ENCODE peak calls at places on chromosomes 13 and 19, in seven cellular contexts. S is SK-MEL-5, Q is keratinocyte, C is left kidney, L is fibroblast of lung, Y is GM23248, X is EL. F is an unnamed sample.

GRCh38 chr19:3808420-3809143 is 22.4 kb upstream of the MATK start:
- DNase-seq in S (no peak), Q (no peak), C (no peak), L (no peak), Y (no peak), X (no peak), F (no peak)

GRCh38 chr13:80386001-80386400 is 45.1 kb upstream of the SPRY2 start:
- DNase-seq in S (no peak), Q (no peak), C (no peak), L (no peak), Y (no peak), X (no peak), F (no peak)

GRCh38 chr13:113633485-113633873 is 24.5 kb downstream of the ATP4B start:
- DNase-seq in S (no peak), Q (no peak), C (no peak), L (no peak), Y (no peak), X (no peak), F (no peak)

GRCh38 chr19:38711726-38712153 is 32.5 kb downstream of the CAPN12 start:
- DNase-seq in S (no peak), Q (no peak), C (no peak), L (peak; percentile 95), Y (peak; percentile 94), X (peak; percentile 96), F (no peak)

GRCh38 chr13:26895081-26895807 is 134.7 kb upstream of the GPR12 start:
- DNase-seq in S (no peak), Q (no peak), C (no peak), L (no peak), Y (no peak), X (peak; percentile 35), F (no peak)

GRCh38 chr19:40452016-40452415 is 7.9 kb upstream of the SERTAD3 start:
- DNase-seq in S (no peak), Q (no peak), C (no peak), L (no peak), Y (no peak), X (no peak), F (no peak)

GRCh38 chr19:45171211-45171623 is 6.8 kb downstream of the TRAPPC6A start:
- DNase-seq in S (no peak), Q (no peak), C (no peak), L (no peak), Y (no peak), X (no peak), F (peak; percentile 72)

GRCh38 chr19:48565090-48565489 is 13.1 kb downstream of the SULT2B1 start:
- DNase-seq in S (no peak), Q (no peak), C (no peak), L (peak; percentile 54), Y (peak; percentile 76), X (peak; percentile 90), F (no peak)

F was measured in endothelial cell of umbilical vein.